ENCODE peak calls at places on chromosomes 12 and 14, in six cellular contexts. P is GM12878, O is HepG2, S is H1, E is GM12891, T is K562. J is an unnamed sample.

GRCh38 chr12:32248594-32249140 is 142.0 kb downstream of the BICD1 start:
- DNase-seq in P (no peak), O (no peak), E (no peak), T (no peak), S (no peak), J (no peak)

GRCh38 chr12:131721548-131721947 is 10.7 kb downstream of the SFSWAP start:
- DNase-seq in S (no peak), T (no peak), E (no peak), P (no peak), O (no peak), J (no peak)

GRCh38 chr14:22824711-22825359 is 4.9 kb upstream of the MRPL52 start:
- DNase-seq in T (peak), S (no peak), E (no peak), O (peak), P (no peak), J (no peak)

GRCh38 chr12:44930972-44931600 is 55.0 kb upstream of the NELL2 start:
- DNase-seq in E (no peak), S (no peak), T (peak), O (peak), P (no peak), J (no peak)

GRCh38 chr12:49703647-49704137 is 3.5 kb downstream of the FMNL3 start:
- DNase-seq in P (peak), E (no peak), T (peak), S (no peak), O (no peak), J (no peak)

GRCh38 chr12:75560167-75560566 is 48.8 kb upstream of the KRR1 start:
- DNase-seq in S (no peak), E (no peak), T (no peak), P (no peak), O (peak), J (no peak)

GRCh38 chr12:100566887-100567637 is 6.4 kb upstream of the GAS2L3 start:
- DNase-seq in E (peak), P (peak), O (no peak), S (no peak), T (no peak), J (peak)

GRCh38 chr12:94621662-94622359 is 28.5 kb downstream of the TMCC3 start:
- DNase-seq in S (no peak), O (no peak), P (peak), T (no peak), E (peak), J (peak)

GRCh38 chr12:121391619-121392324 is 8.1 kb upstream of the RNF34 start:
- DNase-seq in P (peak), S (no peak), E (peak), T (peak), O (no peak), J (no peak)

GRCh38 chr12:131108171-131108955 is 154.7 kb downstream of the ADGRD1 start:
- DNase-seq in T (no peak), O (no peak), E (no peak), P (no peak), S (no peak), J (no peak)

GRCh38 chr12:97716356-97716755 is 253.8 kb downstream of the RMST start:
- DNase-seq in T (no peak), O (peak), P (no peak), S (peak), E (no peak), J (no peak)

GRCh38 chr12:45336762-45337596 is 121.1 kb downstream of the ANO6 start:
- DNase-seq in O (no peak), T (peak), S (no peak), E (no peak), P (no peak), J (no peak)

GRCh38 chr14:95895720-95896119 is 19.1 kb downstream of the TUNAR start:
- DNase-seq in T (peak), S (peak), P (no peak), O (peak), E (no peak), J (no peak)

GRCh38 chr12:59911516-59911915 is 315.7 kb downstream of the SLC16A7 start:
- DNase-seq in P (no peak), S (no peak), T (no peak), E (no peak), O (no peak), J (no peak)

GRCh38 chr14:77508249-77508648 is 9.6 kb upstream of the ISM2 start:
- DNase-seq in O (peak), S (no peak), E (no peak), P (no peak), T (no peak), J (no peak)

GRCh38 chr14:88613552-88614010 is 50.7 kb downstream of the ZC3H14 start:
- DNase-seq in S (no peak), O (peak), E (no peak), P (no peak), T (no peak), J (no peak)

GRCh38 chr12:332581-333205 is 56.4 kb downstream of the KDM5A start:
- DNase-seq in S (no peak), E (no peak), P (no peak), O (no peak), T (no peak), J (no peak)

GRCh38 chr12:3137268-3137761 is 60.1 kb downstream of the TSPAN9 start:
- DNase-seq in S (no peak), O (no peak), P (no peak), T (no peak), E (no peak), J (no peak)

GRCh38 chr12:108060054-108060453 is 69.0 kb upstream of the WSCD2 start:
- DNase-seq in T (no peak), O (no peak), S (no peak), E (no peak), P (no peak), J (no peak)

GRCh38 chr12:114984641-114985041 is 300.7 kb upstream of the TBX3 start:
- DNase-seq in T (no peak), P (no peak), S (no peak), O (no peak), E (no peak), J (no peak)

DNA sequence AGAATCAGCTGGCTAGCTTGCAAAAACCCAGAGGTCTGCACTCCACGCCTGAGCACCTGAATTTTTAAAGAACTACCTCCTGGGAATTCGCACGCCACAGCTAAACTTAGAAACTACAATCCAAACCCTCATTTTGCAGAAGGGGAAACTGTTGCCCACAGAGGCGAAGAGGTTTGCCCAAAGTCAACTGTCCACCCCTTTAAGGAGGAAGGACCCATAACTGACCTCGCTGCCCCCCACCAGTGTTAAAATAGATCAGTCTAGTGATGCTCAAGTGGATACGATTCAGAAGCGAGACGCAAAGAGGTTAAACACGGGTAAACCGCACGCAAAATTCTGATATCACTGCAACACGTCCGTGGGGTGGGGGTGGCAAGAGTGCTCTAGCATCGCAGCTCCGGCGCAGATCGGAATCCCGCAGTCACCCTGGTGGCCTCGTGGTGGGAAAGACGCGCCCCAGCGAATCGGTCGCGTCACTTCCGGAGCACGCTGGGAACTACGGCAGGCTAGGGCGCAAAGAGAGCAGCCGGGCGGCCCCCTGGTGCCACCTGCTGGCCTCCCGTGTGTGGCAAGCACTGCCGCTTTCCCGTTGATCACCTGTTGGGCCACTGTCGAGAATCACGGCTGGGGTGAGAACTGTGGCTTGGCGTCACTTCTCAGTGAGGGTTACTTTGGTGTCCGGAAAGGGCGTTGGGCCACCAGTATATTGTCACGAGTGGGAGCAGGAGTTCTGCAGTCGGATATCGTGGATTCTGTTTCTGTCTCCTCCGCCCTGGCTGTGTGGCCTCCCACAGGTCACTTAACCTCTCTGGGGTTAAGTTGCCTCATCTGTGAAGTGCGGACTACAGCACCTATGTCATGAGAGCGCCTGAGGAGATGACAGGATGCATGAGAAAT is at the start of gene ALKBH2:
- DNase-seq in P (peak), S (peak), T (peak), E (peak), O (peak), J (peak)
- TF ChIP-seq POLR2A in P (peak), S (peak), T (peak), E (peak), O (peak), J (peak)

GRCh38 chr14:71245659-71246361 is 338.6 kb downstream of the PCNX1 start:
- DNase-seq in O (no peak), S (no peak), T (no peak), E (no peak), P (no peak), J (no peak)
- TF ChIP-seq TAF1 in O (no peak), S (no peak), T (no peak), E (no peak), P (no peak), J (no peak)

GRCh38 chr12:19127270-19127669 is 2.3 kb upstream of the PLEKHA5 start:
- DNase-seq in P (no peak), O (no peak), T (no peak), E (no peak), S (no peak), J (no peak)

GRCh38 chr12:19131020-19131431 is 1.5 kb downstream of the PLEKHA5 start:
- DNase-seq in E (no peak), P (no peak), O (peak), T (peak), S (no peak), J (peak)

GRCh38 chr12:19130224-19131019 is 889 bp downstream of the PLEKHA5 start:
- DNase-seq in P (no peak), E (peak), T (peak), S (no peak), O (no peak), J (peak)

GRCh38 chr12:19129486-19130223 is at the start of gene PLEKHA5:
- DNase-seq in T (peak), S (no peak), O (peak), P (no peak), E (peak), J (peak)

GRCh38 chr12:19129121-19129485 is 430 bp upstream of the PLEKHA5 start:
- DNase-seq in S (no peak), T (no peak), O (no peak), P (no peak), E (no peak), J (no peak)
- TF ChIP-seq POLR2AphosphoS5 in S (no peak), T (no peak), O (no peak), P (no peak), E (no peak), J (no peak)

DNA sequence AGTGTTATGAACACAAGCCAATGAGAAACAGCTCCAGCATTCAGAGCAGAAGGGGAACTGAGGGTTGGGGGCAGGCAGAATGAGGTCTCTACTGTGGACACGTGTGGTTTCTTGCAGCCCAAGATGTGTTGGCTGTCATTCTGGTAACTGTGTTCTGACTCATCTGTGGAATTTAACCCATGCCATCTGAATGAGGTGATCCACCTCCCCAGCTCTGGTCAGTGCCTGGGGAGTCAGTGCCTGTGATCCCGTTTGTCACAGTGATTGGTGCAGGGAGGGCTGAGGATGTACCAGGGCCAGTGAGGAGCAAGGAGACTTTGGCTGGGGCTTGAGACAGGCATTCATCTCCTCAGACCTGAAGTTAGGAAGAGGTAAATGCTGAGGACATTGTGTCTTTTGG is 216.8 kb downstream of the MSRB3 start:
- DNase-seq in O (peak), S (no peak), P (no peak), E (no peak), T (no peak), J (no peak)
- TF ChIP-seq POLR2A in O (no peak), S (no peak), P (no peak), E (no peak), T (no peak), J (no peak)

GRCh38 chr14:61620130-61620946 is 75.0 kb upstream of the HIF1A start:
- DNase-seq in E (no peak), S (no peak), P (peak), O (peak), T (no peak), J (no peak)
- TF ChIP-seq TAF1 in E (no peak), S (no peak), P (no peak), O (no peak), T (no peak), J (no peak)

DNA sequence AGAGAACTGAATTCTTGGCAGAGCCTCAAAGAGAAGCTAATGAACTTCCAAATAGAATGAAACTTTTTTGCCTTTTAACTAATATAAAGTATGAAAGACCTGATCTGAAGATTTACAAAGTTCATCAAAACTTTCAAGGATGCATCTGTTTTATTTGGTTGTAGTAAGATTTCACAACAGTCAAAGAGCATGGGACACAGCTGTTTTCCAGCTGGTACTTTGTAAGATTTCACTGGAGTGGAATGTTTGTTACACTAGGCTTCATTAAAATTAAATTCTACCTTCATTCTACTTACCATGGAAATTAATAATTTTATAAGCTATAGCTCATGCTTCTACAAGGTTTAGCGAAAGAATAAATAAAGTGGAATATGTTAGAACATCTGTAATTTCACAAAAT is 351.2 kb downstream of the SLC6A15 start:
- DNase-seq in S (no peak), E (no peak), P (no peak), T (no peak), O (no peak), J (no peak)
- TF ChIP-seq POLR2AphosphoS5 in S (no peak), E (no peak), P (no peak), T (no peak), O (no peak), J (no peak)

GRCh38 chr14:73759183-73759713 is 45.1 kb upstream of the PNMA1 start:
- DNase-seq in P (no peak), T (peak), O (no peak), S (no peak), E (no peak), J (no peak)
- TF ChIP-seq POLR2A in P (peak), T (no peak), O (no peak), S (no peak), E (no peak), J (no peak)

DNA sequence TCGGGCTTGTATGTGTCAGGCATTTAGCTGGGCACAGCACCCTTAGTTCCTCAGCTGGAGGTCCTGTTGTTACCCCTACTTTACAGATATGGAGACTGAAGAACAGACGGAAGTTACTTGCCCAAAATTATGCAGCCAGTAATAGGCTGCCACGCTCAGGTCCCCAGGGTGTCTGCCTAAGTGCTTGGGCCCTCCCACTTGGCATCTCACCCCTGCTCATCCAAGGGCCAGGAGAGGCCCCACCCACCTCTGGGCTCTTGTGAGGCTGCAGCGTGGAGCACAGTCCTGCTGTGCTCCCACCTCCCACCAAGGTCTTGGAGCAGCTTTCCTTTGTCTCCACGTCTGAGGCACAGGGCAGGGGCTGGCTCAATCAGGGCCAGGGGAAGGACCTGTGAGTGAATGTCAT is 64.6 kb downstream of the BEGAIN start:
- DNase-seq in T (no peak), O (no peak), S (no peak), E (no peak), P (no peak), J (no peak)
- TF ChIP-seq TAF1 in T (no peak), O (no peak), S (no peak), E (no peak), P (no peak), J (no peak)